ENCODE peak calls at places on chromosomes 7 and 10, in nine cellular contexts. One of them, this sample, is unnamed.

GRCh38 chr10:110209926-110210662 is 2.7 kb downstream of the MXI1 start:
- DNase-seq in AG04450: no peak
- DNase-seq in cardiac muscle cell: peak
- DNase-seq in mammary epithelial cell: peak
- DNase-seq in BJ: no peak
- DNase-seq in foreskin fibroblast: peak
- DNase-seq in epithelial cell of proximal tubule: no peak
- DNase-seq in lower lobe of right lung: peak
- DNase-seq in CD4-positive, alpha-beta T cell: peak
- DNase-seq in this sample: peak

GRCh38 chr10:69533658-69534057 is 39.6 kb downstream of the NEUROG3 start:
- DNase-seq in cardiac muscle cell: no peak
- DNase-seq in BJ: no peak
- DNase-seq in CD4-positive, alpha-beta T cell: no peak
- DNase-seq in epithelial cell of proximal tubule: no peak
- DNase-seq in mammary epithelial cell: no peak
- DNase-seq in lower lobe of right lung: no peak
- DNase-seq in foreskin fibroblast: no peak
- DNase-seq in AG04450: no peak
- DNase-seq in this sample: no peak

GRCh38 chr7:36937754-36938551 is 213.7 kb upstream of the AOAH start:
- DNase-seq in lower lobe of right lung: no peak
- DNase-seq in epithelial cell of proximal tubule: no peak
- DNase-seq in BJ: no peak
- DNase-seq in mammary epithelial cell: no peak
- DNase-seq in foreskin fibroblast: no peak
- DNase-seq in CD4-positive, alpha-beta T cell: no peak
- DNase-seq in AG04450: no peak
- DNase-seq in cardiac muscle cell: no peak
- DNase-seq in this sample: no peak

GRCh38 chr7:134542195-134542771 is 6.6 kb upstream of the AKR1B15 start:
- DNase-seq in BJ: no peak
- DNase-seq in CD4-positive, alpha-beta T cell: no peak
- DNase-seq in lower lobe of right lung: no peak
- DNase-seq in cardiac muscle cell: no peak
- DNase-seq in AG04450: no peak
- DNase-seq in epithelial cell of proximal tubule: no peak
- DNase-seq in mammary epithelial cell: no peak
- DNase-seq in foreskin fibroblast: no peak
- DNase-seq in this sample: no peak

GRCh38 chr7:151924508-151924907 is 31.7 kb upstream of the GALNTL5 start:
- DNase-seq in mammary epithelial cell: no peak
- DNase-seq in lower lobe of right lung: no peak
- DNase-seq in CD4-positive, alpha-beta T cell: no peak
- DNase-seq in BJ: no peak
- DNase-seq in AG04450: no peak
- DNase-seq in cardiac muscle cell: no peak
- DNase-seq in foreskin fibroblast: no peak
- DNase-seq in epithelial cell of proximal tubule: no peak
- DNase-seq in this sample: no peak

GRCh38 chr7:25359471-25360059 is 131.3 kb upstream of the NPVF start:
- DNase-seq in mammary epithelial cell: no peak
- DNase-seq in cardiac muscle cell: no peak
- DNase-seq in AG04450: no peak
- DNase-seq in epithelial cell of proximal tubule: no peak
- DNase-seq in lower lobe of right lung: no peak
- DNase-seq in CD4-positive, alpha-beta T cell: no peak
- DNase-seq in BJ: no peak
- DNase-seq in foreskin fibroblast: no peak
- DNase-seq in this sample: no peak

GRCh38 chr7:106610996-106611886 is 49.7 kb downstream of the CCDC71L start:
- DNase-seq in CD4-positive, alpha-beta T cell: no peak
- DNase-seq in mammary epithelial cell: peak
- DNase-seq in BJ: no peak
- DNase-seq in lower lobe of right lung: no peak
- DNase-seq in foreskin fibroblast: no peak
- DNase-seq in AG04450: no peak
- DNase-seq in epithelial cell of proximal tubule: no peak
- DNase-seq in cardiac muscle cell: no peak
- DNase-seq in this sample: no peak

GRCh38 chr7:45987521-45988290 is 66.6 kb upstream of the IGFBP3 start:
- DNase-seq in BJ: no peak
- DNase-seq in lower lobe of right lung: no peak
- DNase-seq in CD4-positive, alpha-beta T cell: no peak
- DNase-seq in AG04450: no peak
- DNase-seq in cardiac muscle cell: no peak
- DNase-seq in epithelial cell of proximal tubule: no peak
- DNase-seq in mammary epithelial cell: no peak
- DNase-seq in foreskin fibroblast: no peak
- DNase-seq in this sample: no peak

GRCh38 chr7:120337308-120337907 is 64.4 kb downstream of the KCND2 start:
- DNase-seq in epithelial cell of proximal tubule: no peak
- DNase-seq in BJ: no peak
- DNase-seq in mammary epithelial cell: peak
- DNase-seq in CD4-positive, alpha-beta T cell: no peak
- DNase-seq in cardiac muscle cell: peak
- DNase-seq in foreskin fibroblast: no peak
- DNase-seq in AG04450: no peak
- DNase-seq in lower lobe of right lung: no peak
- DNase-seq in this sample: peak

GRCh38 chr7:116966606-116967005 is 13.3 kb downstream of the ST7 start:
- DNase-seq in mammary epithelial cell: no peak
- DNase-seq in cardiac muscle cell: no peak
- DNase-seq in CD4-positive, alpha-beta T cell: no peak
- DNase-seq in epithelial cell of proximal tubule: no peak
- DNase-seq in AG04450: no peak
- DNase-seq in lower lobe of right lung: no peak
- DNase-seq in foreskin fibroblast: peak
- DNase-seq in BJ: no peak
- DNase-seq in this sample: no peak

GRCh38 chr10:14358886-14359573 is 28.3 kb upstream of the FRMD4A start:
- DNase-seq in cardiac muscle cell: no peak
- DNase-seq in BJ: no peak
- DNase-seq in lower lobe of right lung: no peak
- DNase-seq in epithelial cell of proximal tubule: no peak
- DNase-seq in foreskin fibroblast: no peak
- DNase-seq in CD4-positive, alpha-beta T cell: no peak
- DNase-seq in AG04450: no peak
- DNase-seq in mammary epithelial cell: peak
- DNase-seq in this sample: peak

GRCh38 chr10:105797234-105797890 is 1156.3 kb downstream of the SORCS3 start:
- DNase-seq in foreskin fibroblast: no peak
- DNase-seq in AG04450: no peak
- DNase-seq in epithelial cell of proximal tubule: peak
- DNase-seq in mammary epithelial cell: peak
- DNase-seq in cardiac muscle cell: peak
- DNase-seq in BJ: no peak
- DNase-seq in lower lobe of right lung: no peak
- DNase-seq in CD4-positive, alpha-beta T cell: no peak
- DNase-seq in this sample: peak

GRCh38 chr7:2523461-2523905 is 3.9 kb downstream of the LFNG start:
- DNase-seq in mammary epithelial cell: peak
- DNase-seq in cardiac muscle cell: no peak
- DNase-seq in lower lobe of right lung: peak
- DNase-seq in CD4-positive, alpha-beta T cell: no peak
- DNase-seq in AG04450: no peak
- DNase-seq in epithelial cell of proximal tubule: no peak
- DNase-seq in BJ: no peak
- DNase-seq in foreskin fibroblast: no peak
- DNase-seq in this sample: peak

GRCh38 chr10:132577350-132578005 is 39.9 kb downstream of the INPP5A start:
- DNase-seq in CD4-positive, alpha-beta T cell: no peak
- DNase-seq in foreskin fibroblast: no peak
- DNase-seq in cardiac muscle cell: peak
- DNase-seq in mammary epithelial cell: no peak
- DNase-seq in epithelial cell of proximal tubule: no peak
- DNase-seq in AG04450: no peak
- DNase-seq in BJ: no peak
- DNase-seq in lower lobe of right lung: no peak
- DNase-seq in this sample: peak

GRCh38 chr7:117127585-117128168 is 174.4 kb downstream of the ST7 start:
- DNase-seq in lower lobe of right lung: no peak
- DNase-seq in mammary epithelial cell: peak
- DNase-seq in cardiac muscle cell: peak
- DNase-seq in epithelial cell of proximal tubule: no peak
- DNase-seq in CD4-positive, alpha-beta T cell: peak
- DNase-seq in AG04450: peak
- DNase-seq in BJ: peak
- DNase-seq in foreskin fibroblast: peak
- DNase-seq in this sample: peak

GRCh38 chr7:121085922-121086321 is 97.4 kb downstream of the CPED1 start:
- DNase-seq in AG04450: no peak
- DNase-seq in BJ: no peak
- DNase-seq in foreskin fibroblast: no peak
- DNase-seq in lower lobe of right lung: no peak
- DNase-seq in cardiac muscle cell: no peak
- DNase-seq in mammary epithelial cell: no peak
- DNase-seq in CD4-positive, alpha-beta T cell: no peak
- DNase-seq in epithelial cell of proximal tubule: no peak
- DNase-seq in this sample: no peak

GRCh38 chr10:120732643-120733313 is 118.4 kb upstream of the WDR11 start:
- DNase-seq in epithelial cell of proximal tubule: no peak
- DNase-seq in mammary epithelial cell: peak
- DNase-seq in AG04450: no peak
- DNase-seq in cardiac muscle cell: peak
- DNase-seq in BJ: no peak
- DNase-seq in CD4-positive, alpha-beta T cell: no peak
- DNase-seq in foreskin fibroblast: no peak
- DNase-seq in lower lobe of right lung: no peak
- DNase-seq in this sample: no peak

GRCh38 chr7:112898432-112899290 is 108.5 kb upstream of the TMEM168 start:
- DNase-seq in AG04450: peak
- DNase-seq in foreskin fibroblast: peak
- DNase-seq in BJ: no peak
- DNase-seq in mammary epithelial cell: peak
- DNase-seq in cardiac muscle cell: peak
- DNase-seq in CD4-positive, alpha-beta T cell: no peak
- DNase-seq in epithelial cell of proximal tubule: no peak
- DNase-seq in lower lobe of right lung: no peak
- DNase-seq in this sample: peak

GRCh38 chr7:7271094-7271874 is 88.9 kb downstream of the C1GALT1 start:
- DNase-seq in foreskin fibroblast: no peak
- DNase-seq in cardiac muscle cell: no peak
- DNase-seq in CD4-positive, alpha-beta T cell: no peak
- DNase-seq in lower lobe of right lung: no peak
- DNase-seq in mammary epithelial cell: no peak
- DNase-seq in BJ: no peak
- DNase-seq in epithelial cell of proximal tubule: no peak
- DNase-seq in AG04450: no peak
- DNase-seq in this sample: no peak

GRCh38 chr7:40151504-40151903 is 16.7 kb downstream of the SUGCT start:
- DNase-seq in CD4-positive, alpha-beta T cell: no peak
- DNase-seq in lower lobe of right lung: no peak
- DNase-seq in cardiac muscle cell: no peak
- DNase-seq in foreskin fibroblast: no peak
- DNase-seq in AG04450: no peak
- DNase-seq in mammary epithelial cell: no peak
- DNase-seq in epithelial cell of proximal tubule: peak
- DNase-seq in BJ: no peak
- DNase-seq in this sample: no peak

GRCh38 chr7:1906087-1906830 is 236.2 kb downstream of the ELFN1 start:
- DNase-seq in cardiac muscle cell: no peak
- DNase-seq in lower lobe of right lung: peak
- DNase-seq in CD4-positive, alpha-beta T cell: no peak
- DNase-seq in BJ: no peak
- DNase-seq in epithelial cell of proximal tubule: no peak
- DNase-seq in mammary epithelial cell: no peak
- DNase-seq in foreskin fibroblast: no peak
- DNase-seq in AG04450: no peak
- DNase-seq in this sample: no peak

GRCh38 chr7:57651006-57651405 is 201.0 kb downstream of the ZNF716 start:
- DNase-seq in foreskin fibroblast: no peak
- DNase-seq in BJ: no peak
- DNase-seq in CD4-positive, alpha-beta T cell: no peak
- DNase-seq in epithelial cell of proximal tubule: no peak
- DNase-seq in AG04450: no peak
- DNase-seq in mammary epithelial cell: no peak
- DNase-seq in lower lobe of right lung: no peak
- DNase-seq in cardiac muscle cell: no peak
- DNase-seq in this sample: no peak

GRCh38 chr7:159031135-159031701 is 113.4 kb downstream of the VIPR2 start:
- DNase-seq in mammary epithelial cell: no peak
- DNase-seq in CD4-positive, alpha-beta T cell: peak
- DNase-seq in epithelial cell of proximal tubule: no peak
- DNase-seq in foreskin fibroblast: no peak
- DNase-seq in cardiac muscle cell: no peak
- DNase-seq in AG04450: no peak
- DNase-seq in lower lobe of right lung: no peak
- DNase-seq in BJ: no peak
- DNase-seq in this sample: no peak

GRCh38 chr10:3119796-3120459 is 52.6 kb downstream of the PFKP start:
- DNase-seq in cardiac muscle cell: peak
- DNase-seq in CD4-positive, alpha-beta T cell: no peak
- DNase-seq in epithelial cell of proximal tubule: no peak
- DNase-seq in mammary epithelial cell: no peak
- DNase-seq in BJ: no peak
- DNase-seq in AG04450: no peak
- DNase-seq in foreskin fibroblast: no peak
- DNase-seq in lower lobe of right lung: no peak
- DNase-seq in this sample: peak
- TF ChIP-seq CTCF in cardiac muscle cell: peak
- TF ChIP-seq CTCF in CD4-positive, alpha-beta T cell: no peak
- TF ChIP-seq CTCF in epithelial cell of proximal tubule: peak
- TF ChIP-seq CTCF in mammary epithelial cell: peak
- TF ChIP-seq CTCF in BJ: peak
- TF ChIP-seq CTCF in AG04450: peak
- TF ChIP-seq CTCF in foreskin fibroblast: peak
- TF ChIP-seq CTCF in lower lobe of right lung: peak
- TF ChIP-seq CTCF in this sample: peak

GRCh38 chr7:15602236-15602635 is 40.4 kb upstream of the AGMO start:
- DNase-seq in mammary epithelial cell: no peak
- DNase-seq in AG04450: no peak
- DNase-seq in CD4-positive, alpha-beta T cell: no peak
- DNase-seq in cardiac muscle cell: peak
- DNase-seq in foreskin fibroblast: no peak
- DNase-seq in lower lobe of right lung: no peak
- DNase-seq in epithelial cell of proximal tubule: no peak
- DNase-seq in BJ: no peak
- DNase-seq in this sample: no peak
- TF ChIP-seq CTCF in mammary epithelial cell: no peak
- TF ChIP-seq CTCF in AG04450: no peak
- TF ChIP-seq CTCF in CD4-positive, alpha-beta T cell: no peak
- TF ChIP-seq CTCF in cardiac muscle cell: no peak
- TF ChIP-seq CTCF in foreskin fibroblast: no peak
- TF ChIP-seq CTCF in lower lobe of right lung: no peak
- TF ChIP-seq CTCF in epithelial cell of proximal tubule: no peak
- TF ChIP-seq CTCF in BJ: no peak
- TF ChIP-seq CTCF in this sample: no peak

GRCh38 chr10:124384142-124384541 is 34.6 kb downstream of the OAT start:
- DNase-seq in CD4-positive, alpha-beta T cell: no peak
- DNase-seq in lower lobe of right lung: no peak
- DNase-seq in cardiac muscle cell: no peak
- DNase-seq in foreskin fibroblast: no peak
- DNase-seq in BJ: no peak
- DNase-seq in AG04450: no peak
- DNase-seq in mammary epithelial cell: no peak
- DNase-seq in epithelial cell of proximal tubule: no peak
- DNase-seq in this sample: peak
- TF ChIP-seq CTCF in CD4-positive, alpha-beta T cell: no peak
- TF ChIP-seq CTCF in lower lobe of right lung: no peak
- TF ChIP-seq CTCF in cardiac muscle cell: no peak
- TF ChIP-seq CTCF in foreskin fibroblast: no peak
- TF ChIP-seq CTCF in BJ: no peak
- TF ChIP-seq CTCF in AG04450: no peak
- TF ChIP-seq CTCF in mammary epithelial cell: no peak
- TF ChIP-seq CTCF in epithelial cell of proximal tubule: peak
- TF ChIP-seq CTCF in this sample: no peak

GRCh38 chr10:5343561-5343960 is 21.2 kb upstream of the UCN3 start:
- DNase-seq in CD4-positive, alpha-beta T cell: no peak
- DNase-seq in AG04450: no peak
- DNase-seq in epithelial cell of proximal tubule: no peak
- DNase-seq in foreskin fibroblast: no peak
- DNase-seq in cardiac muscle cell: no peak
- DNase-seq in lower lobe of right lung: no peak
- DNase-seq in mammary epithelial cell: no peak
- DNase-seq in BJ: no peak
- DNase-seq in this sample: peak
- TF ChIP-seq CTCF in CD4-positive, alpha-beta T cell: peak
- TF ChIP-seq CTCF in AG04450: no peak
- TF ChIP-seq CTCF in epithelial cell of proximal tubule: peak
- TF ChIP-seq CTCF in foreskin fibroblast: no peak
- TF ChIP-seq CTCF in cardiac muscle cell: peak
- TF ChIP-seq CTCF in lower lobe of right lung: no peak
- TF ChIP-seq CTCF in mammary epithelial cell: no peak
- TF ChIP-seq CTCF in BJ: peak
- TF ChIP-seq CTCF in this sample: no peak